ENCODE peak calls at places on chromosomes 3 and 15, in five cellular contexts. M, I, H, D and Y are unnamed samples.

GRCh38 chr3:63662500-63662899 is 10.0 kb downstream of the SNTN start:
- DNase-seq in M (peak), H (no peak), I (no peak), D (no peak), Y (no peak)

GRCh38 chr3:99534951-99535704 is 103.3 kb upstream of the COL8A1 start:
- DNase-seq in D (no peak), H (peak), I (no peak), M (no peak), Y (no peak)

GRCh38 chr15:45391746-45392711 is 13.7 kb upstream of the GATM start:
- DNase-seq in H (no peak), D (no peak), M (no peak), I (no peak), Y (no peak)

GRCh38 chr15:67103869-67104268 is 38.5 kb downstream of the SMAD3 start:
- DNase-seq in I (no peak), M (no peak), H (no peak), D (no peak), Y (no peak)

GRCh38 chr15:39918688-39919385 is 1.2 kb downstream of the GPR176 start:
- DNase-seq in D (no peak), H (peak), I (no peak), M (peak), Y (no peak)

GRCh38 chr3:30167511-30168135 is 438.8 kb upstream of the TGFBR2 start:
- DNase-seq in M (peak), I (peak), D (no peak), H (peak), Y (no peak)

GRCh38 chr15:67835349-67836133 is 4.3 kb downstream of the RNU6-1 start:
- DNase-seq in H (no peak), M (peak), I (peak), D (no peak), Y (peak)

GRCh38 chr15:78316211-78317077 is 17.0 kb upstream of the SKIC8 start:
- DNase-seq in D (no peak), I (peak), M (peak), H (no peak), Y (no peak)

GRCh38 chr3:46674031-46674592 is 19.4 kb downstream of the ALS2CL start:
- DNase-seq in M (peak), H (no peak), D (no peak), I (no peak), Y (peak)

GRCh38 chr3:14725564-14726420 is 50.9 kb downstream of the C3orf20 start:
- DNase-seq in D (no peak), H (no peak), I (no peak), M (no peak), Y (no peak)

GRCh38 chr3:117563063-117563462 is 853.5 kb downstream of the TUSC7 start:
- DNase-seq in M (no peak), D (no peak), I (no peak), H (no peak), Y (no peak)

GRCh38 chr3:13282986-13283876 is 136.9 kb downstream of the NUP210 start:
- DNase-seq in D (no peak), M (peak), H (no peak), I (no peak), Y (peak)

GRCh38 chr3:43286886-43287301 is 554 bp downstream of the SNRK start:
- DNase-seq in I (peak), H (peak), D (peak), M (peak), Y (peak)